ENCODE peak calls at places on chromosomes 3 and 15, in five cellular contexts. S is endothelial cell of umbilical vein; D is cardiac muscle cell; A is effector CD4-positive, alpha-beta T cell; C is endothelial cell. M is an unnamed sample.

GRCh38 chr15:29671308-29671981 is 150.8 kb downstream of the TJP1 start:
- DNase-seq in A (no peak), C (no peak), D (peak), S (no peak), M (no peak)

GRCh38 chr15:74053941-74054529 is 28.3 kb downstream of the GOLGA6A start:
- DNase-seq in A (peak), S (peak), C (peak), D (peak), M (peak)

GRCh38 chr3:39146611-39147373 is 6.6 kb downstream of the CSRNP1 start:
- DNase-seq in C (no peak), A (peak), S (peak), D (peak), M (no peak)

GRCh38 chr3:197269024-197269423 is 29.4 kb downstream of the DLG1 start:
- DNase-seq in C (no peak), S (no peak), D (no peak), A (no peak), M (no peak)

GRCh38 chr3:114331710-114332109 is 37.9 kb downstream of the TIGIT start:
- DNase-seq in D (no peak), S (no peak), C (no peak), A (no peak), M (no peak)

GRCh38 chr3:172082269-172082668 is 42.9 kb downstream of the FNDC3B start:
- DNase-seq in S (no peak), D (peak), C (no peak), A (no peak), M (no peak)

GRCh38 chr3:189038773-189039720 is 132.7 kb upstream of the TPRG1 start:
- DNase-seq in D (no peak), C (no peak), S (no peak), A (no peak), M (no peak)

GRCh38 chr15:65832549-65833364 is 36.5 kb upstream of the RAB11A start:
- DNase-seq in S (peak), D (peak), A (peak), C (peak), M (peak)

GRCh38 chr3:175851541-175851940 is 992.4 kb downstream of the NAALADL2 start:
- DNase-seq in A (no peak), S (no peak), C (no peak), D (no peak), M (no peak)

GRCh38 chr15:98025237-98025636 is 64.7 kb downstream of the ARRDC4 start:
- DNase-seq in S (peak), C (no peak), A (no peak), D (no peak), M (no peak)

GRCh38 chr3:109369510-109369909 is 32.2 kb upstream of the DPPA4 start:
- DNase-seq in C (peak), A (no peak), S (no peak), D (peak), M (no peak)

GRCh38 chr15:39629376-39629775 is 48.5 kb downstream of the THBS1 start:
- DNase-seq in A (peak), S (peak), D (peak), C (no peak), M (peak)

GRCh38 chr3:97674477-97674876 is 90.1 kb upstream of the ARL6 start:
- DNase-seq in S (no peak), A (no peak), D (no peak), C (no peak), M (no peak)

GRCh38 chr15:90320885-90321278 is 31.2 kb upstream of the ZNF774 start:
- DNase-seq in S (no peak), A (no peak), D (no peak), C (no peak), M (no peak)

GRCh38 chr15:92098869-92099268 is 245.4 kb downstream of the SLCO3A1 start:
- DNase-seq in D (peak), A (no peak), C (no peak), S (no peak), M (no peak)

GRCh38 chr3:168839692-168840091 is 744.0 kb upstream of the GOLIM4 start:
- DNase-seq in A (no peak), C (no peak), D (no peak), S (no peak), M (no peak)

GRCh38 chr3:43995929-43996378 is 245.7 kb upstream of the TOPAZ1 start:
- DNase-seq in D (no peak), C (no peak), S (no peak), A (no peak), M (no peak)

GRCh38 chr3:53042654-53043053 is 3.2 kb downstream of the SFMBT1 start:
- DNase-seq in C (no peak), D (no peak), S (no peak), A (no peak), M (no peak)

GRCh38 chr15:29570121-29570930 is 251.9 kb downstream of the TJP1 start:
- DNase-seq in D (peak), C (peak), A (no peak), S (peak), M (no peak)

GRCh38 chr15:36361351-36361870 is 218.0 kb upstream of the CDIN1 start:
- DNase-seq in S (no peak), C (no peak), A (no peak), D (peak), M (no peak)

GRCh38 chr3:187926620-187927019 is 181.4 kb upstream of the BCL6 start:
- DNase-seq in S (no peak), C (no peak), A (no peak), D (no peak), M (no peak)

GRCh38 chr3:184015381-184016019 is 2.2 kb downstream of the ABCC5 start:
- DNase-seq in A (no peak), D (no peak), C (no peak), S (no peak), M (no peak)

GRCh38 chr3:120506828-120507774 is 56.3 kb upstream of the FSTL1 start:
- DNase-seq in D (peak), S (peak), C (peak), A (no peak), M (no peak)

GRCh38 chr3:7874116-7874515 is 627.5 kb upstream of the LMCD1 start:
- DNase-seq in D (peak), C (no peak), A (no peak), S (peak), M (no peak)

GRCh38 chr3:126338796-126339241 is 18.4 kb downstream of the KLF15 start:
- DNase-seq in A (no peak), C (no peak), S (no peak), D (no peak), M (no peak)

GRCh38 chr15:54620916-54621315 is 575.8 kb downstream of the RSL24D1 start:
- DNase-seq in D (no peak), C (no peak), A (no peak), S (no peak), M (no peak)

GRCh38 chr3:190323241-190323617 is 983 bp upstream of the CLDN1 start:
- DNase-seq in C (no peak), D (peak), A (no peak), S (no peak), M (no peak)

GRCh38 chr3:9404680-9405079 is 7.3 kb downstream of the SETD5 start:
- DNase-seq in D (no peak), S (peak), A (peak), C (peak), M (no peak)

GRCh38 chr3:11568503-11569155 is 75.1 kb downstream of the VGLL4 start:
- DNase-seq in A (no peak), C (no peak), D (peak), S (peak), M (no peak)

GRCh38 chr3:127027811-127028548 is 45.1 kb downstream of the PLXNA1 start:
- DNase-seq in D (no peak), C (no peak), S (no peak), A (no peak), M (no peak)

GRCh38 chr15:69792823-69793222 is 304.9 kb downstream of the TLE3 start:
- DNase-seq in D (no peak), A (no peak), S (no peak), C (no peak), M (no peak)

GRCh38 chr3:150370129-150370602 is 37.9 kb upstream of the TSC22D2 start:
- DNase-seq in A (no peak), S (peak), C (no peak), D (peak), M (no peak)

GRCh38 chr3:147361671-147362420 is 44.5 kb downstream of the ZIC4 start:
- DNase-seq in D (peak), S (no peak), C (peak), A (no peak), M (no peak)

GRCh38 chr15:23869391-23869790 is 182.3 kb upstream of the NDN start:
- DNase-seq in D (peak), S (no peak), C (peak), A (no peak), M (no peak)

GRCh38 chr3:55765906-55766701 is 279.0 kb upstream of the WNT5A start:
- DNase-seq in D (no peak), S (no peak), A (no peak), C (no peak), M (no peak)

GRCh38 chr3:11335056-11335608 is 62.9 kb downstream of the ATG7 start:
- DNase-seq in C (peak), A (peak), S (peak), D (peak), M (no peak)

GRCh38 chr3:71316378-71316777 is 267.1 kb downstream of the FOXP1 start:
- DNase-seq in D (no peak), C (no peak), S (no peak), A (no peak), M (no peak)

GRCh38 chr15:88586401-88587162 is 34.6 kb upstream of the AEN start:
- DNase-seq in S (no peak), A (no peak), C (no peak), D (peak), M (no peak)

GRCh38 chr3:155391583-155391982 is 98.1 kb upstream of the STRIT1 start:
- DNase-seq in D (peak), S (no peak), C (no peak), A (no peak), M (no peak)

M was measured in T follicular helper cell.